ENCODE peak calls at places on chromosomes 2 and 18, in ten cellular contexts. One of them, this sample, is unnamed.
A peak's percentile ranks its signal among the peaks of the same experiment; 100 is the strongest.

GRCh38 chr2:101854877-101855276 is 136.9 kb upstream of the IL1R2 start:
- DNase-seq in endodermal cell: no peak
- DNase-seq in AG09319: no peak
- DNase-seq in HS-27A: no peak
- DNase-seq in Ammon's horn: no peak
- DNase-seq in activated effector memory CD4-positive, alpha-beta T cell treated with Interleukin-2 at 50 U/mL for 16 hours: no peak
- DNase-seq in brain microvascular endothelial cell: no peak
- DNase-seq in BJ: no peak
- DNase-seq in mesendoderm: no peak
- DNase-seq in ecto neural progenitor cell: no peak
- DNase-seq in this sample: no peak

GRCh38 chr18:44392933-44393332 is 287.8 kb upstream of the SETBP1 start:
- DNase-seq in mesendoderm: peak; percentile 68
- DNase-seq in endodermal cell: no peak
- DNase-seq in BJ: no peak
- DNase-seq in ecto neural progenitor cell: no peak
- DNase-seq in HS-27A: no peak
- DNase-seq in AG09319: no peak
- DNase-seq in Ammon's horn: no peak
- DNase-seq in brain microvascular endothelial cell: no peak
- DNase-seq in activated effector memory CD4-positive, alpha-beta T cell treated with Interleukin-2 at 50 U/mL for 16 hours: no peak
- DNase-seq in this sample: no peak

GRCh38 chr2:100524331-100524730 is 38.5 kb upstream of the PDCL3 start:
- DNase-seq in AG09319: no peak
- DNase-seq in endodermal cell: no peak
- DNase-seq in HS-27A: no peak
- DNase-seq in Ammon's horn: no peak
- DNase-seq in activated effector memory CD4-positive, alpha-beta T cell treated with Interleukin-2 at 50 U/mL for 16 hours: no peak
- DNase-seq in ecto neural progenitor cell: no peak
- DNase-seq in BJ: no peak
- DNase-seq in mesendoderm: no peak
- DNase-seq in brain microvascular endothelial cell: peak; percentile 29
- DNase-seq in this sample: no peak

GRCh38 chr2:44271296-44271695 is 4.0 kb upstream of the SLC3A1 start:
- DNase-seq in HS-27A: no peak
- DNase-seq in BJ: no peak
- DNase-seq in Ammon's horn: no peak
- DNase-seq in brain microvascular endothelial cell: no peak
- DNase-seq in AG09319: no peak
- DNase-seq in ecto neural progenitor cell: no peak
- DNase-seq in endodermal cell: no peak
- DNase-seq in activated effector memory CD4-positive, alpha-beta T cell treated with Interleukin-2 at 50 U/mL for 16 hours: no peak
- DNase-seq in mesendoderm: no peak
- DNase-seq in this sample: no peak

GRCh38 chr2:11234309-11234708 is 79.0 kb downstream of the SLC66A3 start:
- DNase-seq in ecto neural progenitor cell: no peak
- DNase-seq in endodermal cell: no peak
- DNase-seq in Ammon's horn: no peak
- DNase-seq in activated effector memory CD4-positive, alpha-beta T cell treated with Interleukin-2 at 50 U/mL for 16 hours: no peak
- DNase-seq in HS-27A: no peak
- DNase-seq in mesendoderm: no peak
- DNase-seq in brain microvascular endothelial cell: no peak
- DNase-seq in AG09319: no peak
- DNase-seq in BJ: no peak
- DNase-seq in this sample: no peak

GRCh38 chr18:37453754-37454153 is 111.8 kb downstream of the CELF4 start:
- DNase-seq in HS-27A: no peak
- DNase-seq in endodermal cell: no peak
- DNase-seq in ecto neural progenitor cell: no peak
- DNase-seq in brain microvascular endothelial cell: no peak
- DNase-seq in activated effector memory CD4-positive, alpha-beta T cell treated with Interleukin-2 at 50 U/mL for 16 hours: no peak
- DNase-seq in mesendoderm: no peak
- DNase-seq in BJ: no peak
- DNase-seq in AG09319: no peak
- DNase-seq in Ammon's horn: no peak
- DNase-seq in this sample: no peak

GRCh38 chr2:128473175-128474013 is 154.7 kb upstream of the HS6ST1 start:
- DNase-seq in activated effector memory CD4-positive, alpha-beta T cell treated with Interleukin-2 at 50 U/mL for 16 hours: no peak
- DNase-seq in BJ: peak; percentile 26
- DNase-seq in ecto neural progenitor cell: peak; percentile 46
- DNase-seq in Ammon's horn: peak; percentile 25
- DNase-seq in AG09319: no peak
- DNase-seq in HS-27A: no peak
- DNase-seq in brain microvascular endothelial cell: peak; percentile 19
- DNase-seq in endodermal cell: peak; percentile 31
- DNase-seq in mesendoderm: peak; percentile 36
- DNase-seq in this sample: no peak

GRCh38 chr18:8742382-8743361 is 37.3 kb downstream of the MTCL1 start:
- DNase-seq in HS-27A: no peak
- DNase-seq in mesendoderm: no peak
- DNase-seq in Ammon's horn: no peak
- DNase-seq in ecto neural progenitor cell: no peak
- DNase-seq in BJ: no peak
- DNase-seq in activated effector memory CD4-positive, alpha-beta T cell treated with Interleukin-2 at 50 U/mL for 16 hours: no peak
- DNase-seq in endodermal cell: no peak
- DNase-seq in AG09319: no peak
- DNase-seq in brain microvascular endothelial cell: no peak
- DNase-seq in this sample: no peak

GRCh38 chr2:100959225-100959880 is 42.7 kb upstream of the RPL31 start:
- DNase-seq in endodermal cell: no peak
- DNase-seq in brain microvascular endothelial cell: no peak
- DNase-seq in ecto neural progenitor cell: no peak
- DNase-seq in AG09319: no peak
- DNase-seq in mesendoderm: no peak
- DNase-seq in Ammon's horn: no peak
- DNase-seq in activated effector memory CD4-positive, alpha-beta T cell treated with Interleukin-2 at 50 U/mL for 16 hours: no peak
- DNase-seq in BJ: peak; percentile 60
- DNase-seq in HS-27A: peak; percentile 19
- DNase-seq in this sample: no peak